ENCODE peak calls at places on chromosomes 12 and 14, in six cellular contexts. One of them, this sample, is unnamed.
A peak's percentile ranks its signal among the peaks of the same experiment; 100 is the strongest.

GRCh38 chr12:52243264-52243773 is 10.3 kb downstream of the KRT7 start:
- DNase-seq in Peyer's patch: no peak
- DNase-seq in lower lobe of right lung: no peak
- DNase-seq in CD8-positive, alpha-beta T cell: no peak
- DNase-seq in AG09309: no peak
- DNase-seq in astrocyte of the spinal cord: no peak
- DNase-seq in this sample: no peak

GRCh38 chr14:75971509-75971908 is 10.3 kb downstream of the TGFB3 start:
- DNase-seq in Peyer's patch: no peak
- DNase-seq in lower lobe of right lung: no peak
- DNase-seq in AG09309: no peak
- DNase-seq in astrocyte of the spinal cord: no peak
- DNase-seq in CD8-positive, alpha-beta T cell: no peak
- DNase-seq in this sample: no peak

GRCh38 chr12:69583203-69583602 is 2.1 kb upstream of the CCT2 start:
- DNase-seq in lower lobe of right lung: no peak
- DNase-seq in Peyer's patch: no peak
- DNase-seq in astrocyte of the spinal cord: no peak
- DNase-seq in AG09309: no peak
- DNase-seq in CD8-positive, alpha-beta T cell: no peak
- DNase-seq in this sample: no peak

GRCh38 chr12:38903596-38903995 is 1.8 kb downstream of the CPNE8 start:
- DNase-seq in Peyer's patch: no peak
- DNase-seq in astrocyte of the spinal cord: no peak
- DNase-seq in AG09309: no peak
- DNase-seq in CD8-positive, alpha-beta T cell: no peak
- DNase-seq in lower lobe of right lung: no peak
- DNase-seq in this sample: no peak

GRCh38 chr14:74941676-74942097 is 13.7 kb downstream of the PGF start:
- DNase-seq in lower lobe of right lung: peak; percentile 84
- DNase-seq in AG09309: no peak
- DNase-seq in astrocyte of the spinal cord: no peak
- DNase-seq in CD8-positive, alpha-beta T cell: peak; percentile 52
- DNase-seq in Peyer's patch: peak; percentile 73
- DNase-seq in this sample: peak; percentile 59

GRCh38 chr12:94806617-94807016 is 156.3 kb upstream of the TMCC3 start:
- DNase-seq in AG09309: no peak
- DNase-seq in CD8-positive, alpha-beta T cell: no peak
- DNase-seq in lower lobe of right lung: no peak
- DNase-seq in astrocyte of the spinal cord: no peak
- DNase-seq in Peyer's patch: no peak
- DNase-seq in this sample: no peak

GRCh38 chr12:50058743-50059312 is 1.4 kb downstream of the ASIC1 start:
- DNase-seq in astrocyte of the spinal cord: no peak
- DNase-seq in lower lobe of right lung: peak; percentile 29
- DNase-seq in AG09309: no peak
- DNase-seq in CD8-positive, alpha-beta T cell: peak; percentile 43
- DNase-seq in Peyer's patch: no peak
- DNase-seq in this sample: no peak

GRCh38 chr12:17511369-17511768 is 578.6 kb downstream of the RERGL start:
- DNase-seq in lower lobe of right lung: no peak
- DNase-seq in AG09309: no peak
- DNase-seq in CD8-positive, alpha-beta T cell: no peak
- DNase-seq in Peyer's patch: no peak
- DNase-seq in astrocyte of the spinal cord: no peak
- DNase-seq in this sample: no peak

GRCh38 chr12:106767954-106768501 is 6.5 kb upstream of the RIC8B start:
- DNase-seq in CD8-positive, alpha-beta T cell: no peak
- DNase-seq in Peyer's patch: no peak
- DNase-seq in astrocyte of the spinal cord: peak; percentile 38
- DNase-seq in lower lobe of right lung: no peak
- DNase-seq in AG09309: no peak
- DNase-seq in this sample: no peak

GRCh38 chr14:106694638-106695393 is 1168.4 kb downstream of the TMEM121 start:
- DNase-seq in AG09309: no peak
- DNase-seq in astrocyte of the spinal cord: no peak
- DNase-seq in lower lobe of right lung: peak; percentile 56
- DNase-seq in CD8-positive, alpha-beta T cell: peak; percentile 85
- DNase-seq in Peyer's patch: peak; percentile 83
- DNase-seq in this sample: peak; percentile 70

GRCh38 chr14:104546591-104547309 is 32.8 kb upstream of the C14orf180 start:
- DNase-seq in astrocyte of the spinal cord: no peak
- DNase-seq in Peyer's patch: peak; percentile 34
- DNase-seq in AG09309: no peak
- DNase-seq in CD8-positive, alpha-beta T cell: no peak
- DNase-seq in lower lobe of right lung: no peak
- DNase-seq in this sample: no peak

GRCh38 chr12:29681370-29681769 is 102.4 kb downstream of the TMTC1 start:
- DNase-seq in Peyer's patch: no peak
- DNase-seq in CD8-positive, alpha-beta T cell: no peak
- DNase-seq in AG09309: no peak
- DNase-seq in astrocyte of the spinal cord: no peak
- DNase-seq in lower lobe of right lung: no peak
- DNase-seq in this sample: no peak

GRCh38 chr14:104366931-104367810 is 212.4 kb upstream of the C14orf180 start:
- DNase-seq in lower lobe of right lung: peak; percentile 25
- DNase-seq in Peyer's patch: no peak
- DNase-seq in AG09309: no peak
- DNase-seq in astrocyte of the spinal cord: no peak
- DNase-seq in CD8-positive, alpha-beta T cell: no peak
- DNase-seq in this sample: no peak

GRCh38 chr14:68678471-68678870 is 114.4 kb downstream of the ZFP36L1 start:
- DNase-seq in AG09309: no peak
- DNase-seq in CD8-positive, alpha-beta T cell: no peak
- DNase-seq in lower lobe of right lung: no peak
- DNase-seq in Peyer's patch: no peak
- DNase-seq in astrocyte of the spinal cord: no peak
- DNase-seq in this sample: no peak

GRCh38 chr14:97275276-97275675 is 478.1 kb downstream of the VRK1 start:
- DNase-seq in AG09309: no peak
- DNase-seq in lower lobe of right lung: no peak
- DNase-seq in astrocyte of the spinal cord: no peak
- DNase-seq in Peyer's patch: no peak
- DNase-seq in CD8-positive, alpha-beta T cell: no peak
- DNase-seq in this sample: no peak

GRCh38 chr12:130320553-130320952 is 17.1 kb upstream of the PIWIL1 start:
- DNase-seq in AG09309: no peak
- DNase-seq in Peyer's patch: no peak
- DNase-seq in CD8-positive, alpha-beta T cell: no peak
- DNase-seq in astrocyte of the spinal cord: no peak
- DNase-seq in lower lobe of right lung: no peak
- DNase-seq in this sample: no peak

GRCh38 chr12:130322263-130322662 is 15.4 kb upstream of the PIWIL1 start:
- DNase-seq in CD8-positive, alpha-beta T cell: no peak
- DNase-seq in Peyer's patch: no peak
- DNase-seq in lower lobe of right lung: no peak
- DNase-seq in astrocyte of the spinal cord: no peak
- DNase-seq in AG09309: no peak
- DNase-seq in this sample: no peak

DNA sequence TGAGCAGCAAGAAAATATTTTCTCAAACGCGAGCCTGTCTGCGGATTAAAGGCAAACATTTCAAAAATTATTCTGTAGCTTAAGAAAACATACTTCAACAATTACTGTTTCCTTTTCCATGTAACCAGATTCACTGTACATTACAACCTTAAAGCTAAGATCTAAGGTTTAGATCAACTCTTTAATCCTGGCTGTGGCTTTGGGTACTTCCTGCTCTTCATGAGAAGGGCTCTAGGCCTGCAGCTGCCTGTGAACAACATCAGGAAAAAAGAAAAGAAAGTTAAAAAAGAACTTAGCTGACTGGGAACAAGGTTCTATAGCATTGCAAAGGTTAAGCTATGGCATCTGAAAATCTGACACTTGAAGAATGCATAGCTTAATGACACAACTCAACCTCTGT is 21.4 kb upstream of the PIWIL1 start:
- DNase-seq in CD8-positive, alpha-beta T cell: no peak
- DNase-seq in Peyer's patch: no peak
- DNase-seq in AG09309: no peak
- DNase-seq in astrocyte of the spinal cord: no peak
- DNase-seq in lower lobe of right lung: no peak
- DNase-seq in this sample: no peak
- TF ChIP-seq CTCF in CD8-positive, alpha-beta T cell: no peak
- TF ChIP-seq CTCF in Peyer's patch: no peak
- TF ChIP-seq CTCF in AG09309: no peak
- TF ChIP-seq CTCF in astrocyte of the spinal cord: no peak
- TF ChIP-seq CTCF in lower lobe of right lung: no peak
- TF ChIP-seq CTCF in this sample: no peak

DNA sequence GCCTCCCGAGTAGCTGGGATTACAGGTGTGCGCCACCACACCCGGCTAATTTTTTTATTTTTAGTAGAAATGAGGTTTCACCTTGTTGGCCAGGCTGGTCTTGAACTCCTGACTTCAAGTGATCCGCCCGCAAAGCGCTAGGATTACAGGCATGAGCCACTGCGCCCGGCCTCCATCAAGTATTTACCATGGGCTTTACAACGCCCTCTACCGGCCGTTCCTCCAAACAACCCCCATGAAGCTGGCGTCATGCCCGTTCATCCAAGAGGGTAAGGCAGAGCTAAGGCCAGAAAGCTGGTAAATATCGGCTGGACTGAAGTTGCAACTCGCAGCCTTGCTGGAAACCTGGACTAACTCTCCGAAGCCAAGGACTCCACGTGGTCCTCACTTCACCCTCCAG is 41.6 kb downstream of the RNF34 start:
- DNase-seq in AG09309: no peak
- DNase-seq in astrocyte of the spinal cord: no peak
- DNase-seq in Peyer's patch: no peak
- DNase-seq in CD8-positive, alpha-beta T cell: no peak
- DNase-seq in lower lobe of right lung: no peak
- DNase-seq in this sample: no peak
- TF ChIP-seq CTCF in AG09309: peak; percentile 11
- TF ChIP-seq CTCF in astrocyte of the spinal cord: no peak
- TF ChIP-seq CTCF in Peyer's patch: peak; percentile 20
- TF ChIP-seq CTCF in CD8-positive, alpha-beta T cell: no peak
- TF ChIP-seq CTCF in lower lobe of right lung: no peak
- TF ChIP-seq CTCF in this sample: no peak

GRCh38 chr12:121230538-121230907 is 20.6 kb downstream of the P2RX4 start:
- DNase-seq in AG09309: no peak
- DNase-seq in Peyer's patch: no peak
- DNase-seq in CD8-positive, alpha-beta T cell: no peak
- DNase-seq in astrocyte of the spinal cord: no peak
- DNase-seq in lower lobe of right lung: no peak
- DNase-seq in this sample: no peak
- TF ChIP-seq CTCF in AG09309: no peak
- TF ChIP-seq CTCF in Peyer's patch: no peak
- TF ChIP-seq CTCF in CD8-positive, alpha-beta T cell: no peak
- TF ChIP-seq CTCF in astrocyte of the spinal cord: no peak
- TF ChIP-seq CTCF in lower lobe of right lung: no peak
- TF ChIP-seq CTCF in this sample: peak; percentile 29

DNA sequence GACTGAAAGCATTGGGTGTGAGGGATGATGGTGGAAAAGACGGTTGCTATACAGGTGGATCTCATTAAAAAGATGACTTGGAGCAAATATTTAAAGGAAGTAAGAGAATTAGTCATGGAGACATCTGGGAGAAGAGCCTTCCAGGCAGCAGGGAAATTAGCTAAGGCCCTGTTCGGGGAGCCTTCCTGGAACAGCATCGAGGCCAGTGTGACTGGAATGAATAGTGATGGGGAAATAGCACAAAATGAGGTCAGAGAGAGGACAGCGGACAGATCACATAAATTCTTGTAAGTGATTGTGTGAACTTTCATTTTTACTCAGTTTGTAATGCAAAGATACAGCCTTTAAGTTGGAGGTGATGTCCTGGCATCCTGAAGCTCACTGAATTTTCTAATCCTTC is 842.3 kb downstream of the SLC6A15 start:
- DNase-seq in CD8-positive, alpha-beta T cell: no peak
- DNase-seq in astrocyte of the spinal cord: peak; percentile 47
- DNase-seq in Peyer's patch: no peak
- DNase-seq in lower lobe of right lung: no peak
- DNase-seq in AG09309: peak; percentile 94
- DNase-seq in this sample: no peak
- TF ChIP-seq CTCF in CD8-positive, alpha-beta T cell: no peak
- TF ChIP-seq CTCF in astrocyte of the spinal cord: no peak
- TF ChIP-seq CTCF in Peyer's patch: no peak
- TF ChIP-seq CTCF in lower lobe of right lung: no peak
- TF ChIP-seq CTCF in AG09309: no peak
- TF ChIP-seq CTCF in this sample: no peak

DNA sequence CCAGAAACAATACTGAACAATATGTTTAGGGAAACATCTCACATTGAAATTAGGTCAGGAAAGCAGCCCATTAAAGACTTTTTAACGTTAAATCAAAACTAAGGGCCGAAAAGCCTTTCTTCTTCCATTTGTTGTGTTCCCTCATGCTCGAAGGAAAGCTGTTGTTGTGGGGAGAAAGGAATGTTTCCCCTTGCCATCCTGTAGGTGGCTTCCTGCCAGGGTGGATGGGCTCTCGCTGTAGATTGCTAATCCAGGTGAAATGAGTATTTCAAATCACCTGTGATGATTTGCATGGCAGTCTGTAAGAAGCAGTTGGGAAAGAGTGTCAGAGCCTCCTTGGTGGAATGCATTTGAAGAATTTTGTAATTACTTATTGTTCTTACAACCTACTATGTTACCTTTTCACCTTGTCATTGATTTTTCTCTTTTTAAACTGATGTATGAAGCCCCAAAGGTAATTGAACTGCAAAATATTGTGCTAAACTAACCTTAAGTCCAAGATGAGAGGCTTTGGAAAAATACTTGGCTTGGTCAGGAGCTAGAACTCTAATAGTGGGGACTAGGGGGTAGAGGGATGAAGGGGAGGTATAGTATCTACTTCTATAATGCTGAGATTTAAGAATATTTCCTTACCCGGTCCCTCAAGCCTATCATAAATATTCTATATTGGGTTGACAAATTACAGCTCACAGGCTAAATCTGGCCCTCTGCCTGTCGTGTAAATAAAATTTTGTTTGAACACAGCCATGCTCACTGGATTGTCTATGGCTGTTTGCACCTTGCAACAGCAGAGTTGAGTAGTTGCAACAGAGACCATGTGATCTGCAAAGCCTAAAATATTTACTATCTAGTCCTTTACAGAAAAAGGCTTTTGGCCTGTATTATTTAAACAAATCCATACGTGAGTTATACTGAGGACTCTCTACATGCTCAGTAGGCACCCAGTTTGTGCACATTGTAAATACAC is 7.7 kb upstream of the DCP1B start:
- DNase-seq in Peyer's patch: no peak
- DNase-seq in lower lobe of right lung: no peak
- DNase-seq in CD8-positive, alpha-beta T cell: no peak
- DNase-seq in AG09309: no peak
- DNase-seq in astrocyte of the spinal cord: no peak
- DNase-seq in this sample: no peak
- TF ChIP-seq CTCF in Peyer's patch: no peak
- TF ChIP-seq CTCF in lower lobe of right lung: no peak
- TF ChIP-seq CTCF in CD8-positive, alpha-beta T cell: no peak
- TF ChIP-seq CTCF in AG09309: no peak
- TF ChIP-seq CTCF in astrocyte of the spinal cord: no peak
- TF ChIP-seq CTCF in this sample: no peak

This sample was measured in natural killer cell.